ENCODE peak calls at places on chromosomes 4 and X, in eight cellular contexts. C is AG09309, F is BE2C, V is lower leg skin, L is fibroblast of pulmonary artery, J is stomach, A is kidney, U is B cell. N is an unnamed sample.

GRCh38 chrX:123961268-123962005 is at the start of gene STAG2:
- DNase-seq in F (peak; percentile 83), U (peak; percentile 49), L (peak; percentile 93), J (peak; percentile 70), V (peak; percentile 76), A (peak; percentile 86), C (no peak), N (peak; percentile 82)

GRCh38 chr4:142567620-142568451 is 278.3 kb downstream of the INPP4B start:
- DNase-seq in F (no peak), J (peak; percentile 35), A (no peak), U (no peak), L (peak; percentile 7), C (no peak), V (no peak), N (no peak)

GRCh38 chr4:74531952-74532794 is 87.2 kb downstream of the AREG start:
- DNase-seq in L (peak; percentile 96), C (peak; percentile 84), U (peak; percentile 50), V (no peak), A (no peak), J (no peak), F (peak; percentile 6), N (no peak)

GRCh38 chrX:148871422-148872152 is 371.2 kb downstream of the AFF2 start:
- DNase-seq in C (peak; percentile 81), J (no peak), A (no peak), F (no peak), L (peak; percentile 73), V (no peak), U (no peak), N (no peak)

GRCh38 chr4:182207806-182208483 is 35.3 kb upstream of the TENM3 start:
- DNase-seq in J (no peak), F (no peak), V (no peak), C (peak; percentile 77), U (no peak), L (peak; percentile 91), A (no peak), N (no peak)

GRCh38 chr4:180615746-180616145 is 1627.5 kb upstream of the TENM3 start:
- DNase-seq in L (no peak), A (no peak), F (no peak), V (no peak), C (no peak), J (no peak), U (no peak), N (no peak)

GRCh38 chr4:88791274-88791673 is 93.6 kb upstream of the NAP1L5 start:
- DNase-seq in U (no peak), F (no peak), C (no peak), J (no peak), L (peak; percentile 37), A (no peak), V (no peak), N (no peak)

GRCh38 chr4:26520728-26521442 is 30.6 kb upstream of the CCKAR start:
- DNase-seq in A (no peak), C (no peak), J (no peak), V (no peak), L (no peak), F (peak; percentile 35), U (no peak), N (no peak)

GRCh38 chr4:109302366-109303140 is at the start of gene COL25A1:
- DNase-seq in C (no peak), F (peak; percentile 93), V (no peak), A (peak; percentile 86), J (peak; percentile 26), L (peak; percentile 22), U (no peak), N (no peak)

GRCh38 chrX:139766545-139766983 is 58.6 kb upstream of the MCF2 start:
- DNase-seq in L (no peak), V (no peak), F (no peak), C (no peak), J (no peak), A (no peak), U (no peak), N (no peak)

GRCh38 chrX:29662101-29662500 is 553.3 kb upstream of the MAGEB2 start:
- DNase-seq in F (no peak), A (no peak), C (no peak), U (no peak), L (peak; percentile 68), V (no peak), J (no peak), N (no peak)

GRCh38 chr4:126213996-126214395 is 899.2 kb downstream of the FAT4 start:
- DNase-seq in F (no peak), A (no peak), L (no peak), V (no peak), C (no peak), J (no peak), U (no peak), N (no peak)

GRCh38 chr4:95701500-95701899 is 138.4 kb upstream of the PDHA2 start:
- DNase-seq in A (no peak), F (no peak), J (no peak), L (peak; percentile 96), V (no peak), U (no peak), C (no peak), N (no peak)

GRCh38 chr4:104989363-104989762 is 157.3 kb upstream of the TET2 start:
- DNase-seq in A (no peak), U (no peak), L (peak; percentile 45), J (no peak), F (no peak), V (no peak), C (no peak), N (no peak)

GRCh38 chr4:2714071-2714770 is 41.9 kb downstream of the TNIP2 start:
- DNase-seq in F (peak; percentile 80), L (peak; percentile 91), C (no peak), U (no peak), V (no peak), J (no peak), A (no peak), N (no peak)

GRCh38 chr4:32991663-32992062 is 2271.5 kb downstream of the PCDH7 start:
- DNase-seq in J (no peak), C (no peak), F (no peak), L (peak; percentile 17), V (no peak), U (no peak), A (no peak), N (no peak)

GRCh38 chrX:1452497-1453389 is at the start of gene ASMTL:
- DNase-seq in F (peak; percentile 96), J (peak; percentile 100), L (peak; percentile 100), U (peak; percentile 100), V (peak; percentile 99), A (peak; percentile 100), C (peak; percentile 96), N (peak; percentile 100)

GRCh38 chrX:141815904-141816303 is 22.2 kb upstream of the MAGEC3 start:
- DNase-seq in C (no peak), A (no peak), L (no peak), V (no peak), J (no peak), F (no peak), U (no peak), N (no peak)
- TF ChIP-seq CTCF in C (no peak), A (no peak), L (no peak), V (no peak), J (no peak), F (no peak), U (no peak), N (no peak)

GRCh38 chr4:110352670-110353442 is 123.1 kb upstream of the ENPEP start:
- DNase-seq in F (no peak), V (no peak), J (no peak), L (no peak), C (no peak), A (no peak), U (no peak), N (no peak)

GRCh38 chr4:110359076-110359475 is 116.9 kb upstream of the ENPEP start:
- DNase-seq in A (no peak), J (no peak), F (no peak), V (no peak), U (no peak), L (no peak), C (no peak), N (no peak)

GRCh38 chr4:110354460-110354859 is 121.5 kb upstream of the ENPEP start:
- DNase-seq in U (no peak), C (no peak), F (no peak), J (no peak), L (no peak), A (no peak), V (no peak), N (no peak)

GRCh38 chr4:110361921-110362320 is 114.0 kb upstream of the ENPEP start:
- DNase-seq in U (no peak), J (no peak), L (peak; percentile 53), V (no peak), A (no peak), F (no peak), C (no peak), N (no peak)

GRCh38 chr4:110357521-110357920 is 118.4 kb upstream of the ENPEP start:
- DNase-seq in L (no peak), C (no peak), V (no peak), A (no peak), U (no peak), J (no peak), F (no peak), N (no peak)
- TF ChIP-seq CTCF in L (no peak), C (no peak), V (no peak), A (no peak), U (no peak), J (no peak), F (no peak), N (no peak)

DNA sequence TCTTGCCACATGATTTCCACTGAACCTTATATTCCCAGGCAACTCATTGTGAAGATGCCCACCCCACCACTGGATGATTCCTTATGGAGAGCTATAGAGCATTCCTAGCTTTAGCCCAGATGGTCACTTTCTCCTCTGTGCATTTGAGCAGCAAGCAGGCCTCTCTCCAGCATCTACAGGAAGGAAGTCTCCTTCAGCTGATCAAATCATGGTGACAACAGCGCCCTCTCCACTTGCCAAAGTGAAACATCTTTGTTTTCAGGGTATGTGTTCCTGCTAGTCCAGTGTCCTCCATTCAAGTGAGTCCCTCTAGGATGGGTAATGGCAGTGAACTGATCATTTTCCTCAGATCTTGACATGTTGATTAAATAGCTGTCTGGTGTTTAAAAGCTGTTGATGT is 10.9 kb upstream of the SYTL5 start:
- DNase-seq in U (no peak), V (no peak), J (no peak), F (no peak), L (no peak), C (no peak), A (no peak), N (no peak)
- TF ChIP-seq CTCF in U (no peak), V (no peak), J (no peak), F (no peak), L (no peak), C (no peak), A (no peak), N (no peak)

DNA sequence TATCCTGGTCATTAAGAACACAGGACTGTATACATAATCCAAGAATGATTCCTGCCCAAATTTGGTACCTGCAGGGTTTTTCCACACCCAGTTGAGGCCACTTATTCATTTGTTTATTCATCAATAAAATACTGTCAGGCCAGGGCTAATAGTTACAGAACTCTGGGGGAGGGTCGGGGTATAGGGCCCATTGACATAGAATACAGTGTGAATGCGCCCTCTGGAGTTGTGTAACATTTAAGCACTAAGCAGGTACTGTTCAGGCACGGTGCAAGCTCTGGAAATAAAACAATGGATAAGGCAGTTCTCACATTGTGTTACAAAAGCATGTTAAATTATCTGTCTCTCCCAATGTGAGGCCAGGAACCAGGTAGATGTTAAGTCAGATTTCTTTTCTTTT is 30.8 kb upstream of the LRBA start:
- DNase-seq in A (no peak), L (no peak), F (peak; percentile 47), V (no peak), U (no peak), J (no peak), C (no peak), N (no peak)
- TF ChIP-seq CTCF in A (peak; percentile 4), L (no peak), F (peak; percentile 51), V (no peak), U (no peak), J (no peak), C (no peak), N (no peak)

N was measured in CD14-positive monocyte.